ENCODE peak calls at places on chromosomes 7 and 10, in six cellular contexts. H is HS-27A; I is stimulated activated CD8-positive, alpha-beta memory T cell treated with anti-CD3 and anti-CD28 coated beads, Interleukin-4, amount 100 ng/mL, for 24 hours; U is thoracic aorta; P is neural progenitor cell; V is T-cell. S is an unnamed sample.

GRCh38 chr10:484925-485661 is 204.4 kb downstream of the DIP2C start:
- DNase-seq in H (no peak), I (no peak), U (no peak), P (no peak), V (peak), S (peak)

GRCh38 chr10:12308976-12309375 is 40.4 kb upstream of the CAMK1D start:
- DNase-seq in H (no peak), I (no peak), U (no peak), P (no peak), V (no peak), S (no peak)

GRCh38 chr7:141012696-141013344 is 1.9 kb downstream of the MRPS33 start:
- DNase-seq in H (no peak), I (no peak), U (no peak), P (no peak), V (no peak), S (no peak)

GRCh38 chr7:35605760-35606159 is 89.2 kb downstream of the HERPUD2 start:
- DNase-seq in H (no peak), I (no peak), U (no peak), P (no peak), V (no peak), S (no peak)

GRCh38 chr10:68561804-68562649 is 1.9 kb downstream of the TET1 start:
- DNase-seq in H (no peak), I (no peak), U (no peak), P (peak), V (no peak), S (no peak)

GRCh38 chr7:113289140-113289740 is 170.9 kb upstream of the SMIM30 start:
- DNase-seq in H (no peak), I (no peak), U (no peak), P (peak), V (no peak), S (no peak)

GRCh38 chr10:35331894-35332640 is 4.2 kb upstream of the CCNY start:
- DNase-seq in H (no peak), I (no peak), U (no peak), P (no peak), V (no peak), S (no peak)

GRCh38 chr10:129658673-129659072 is 191.6 kb downstream of the MGMT start:
- DNase-seq in H (no peak), I (no peak), U (no peak), P (peak), V (no peak), S (no peak)

GRCh38 chr7:150631866-150632864 is at the start of gene GIMAP6:
- DNase-seq in H (no peak), I (no peak), U (no peak), P (no peak), V (peak), S (no peak)

GRCh38 chr10:5762531-5762930 is 50.7 kb downstream of the GDI2 start:
- DNase-seq in H (no peak), I (no peak), U (no peak), P (no peak), V (no peak), S (no peak)

GRCh38 chr7:103632972-103633371 is 187.0 kb upstream of the SLC26A5 start:
- DNase-seq in H (no peak), I (no peak), U (no peak), P (no peak), V (no peak), S (no peak)

GRCh38 chr10:110118891-110119621 is 88.3 kb upstream of the MXI1 start:
- DNase-seq in H (no peak), I (no peak), U (no peak), P (no peak), V (no peak), S (no peak)

GRCh38 chr10:36148207-36148606 is 506.1 kb upstream of the FZD8 start:
- DNase-seq in H (no peak), I (no peak), U (no peak), P (no peak), V (no peak), S (no peak)

GRCh38 chr7:144037414-144038096 is 11.2 kb upstream of the OR2A5 start:
- DNase-seq in H (no peak), I (no peak), U (no peak), P (no peak), V (no peak), S (no peak)

GRCh38 chr7:37149019-37149814 is 299.4 kb downstream of the ELMO1 start:
- DNase-seq in H (no peak), I (no peak), U (no peak), P (no peak), V (no peak), S (no peak)

GRCh38 chr10:129462257-129462795 is 4.7 kb upstream of the MGMT start:
- DNase-seq in H (no peak), I (no peak), U (no peak), P (no peak), V (no peak), S (no peak)

GRCh38 chr10:90885176-90885575 is 13.4 kb downstream of the RPP30 start:
- DNase-seq in H (no peak), I (no peak), U (no peak), P (no peak), V (no peak), S (no peak)

GRCh38 chr10:116866987-116867595 is 17.8 kb downstream of the ENO4 start:
- DNase-seq in H (no peak), I (no peak), U (no peak), P (no peak), V (no peak), S (no peak)

GRCh38 chr7:115097175-115097671 is 175.3 kb downstream of the MDFIC start:
- DNase-seq in H (peak), I (no peak), U (no peak), P (no peak), V (no peak), S (no peak)

GRCh38 chr7:36303202-36304098 is 86.2 kb upstream of the ANLN start:
- DNase-seq in H (peak), I (no peak), U (peak), P (peak), V (no peak), S (no peak)

GRCh38 chr7:153934629-153935028 is 117.6 kb upstream of the DPP6 start:
- DNase-seq in H (no peak), I (no peak), U (no peak), P (no peak), V (no peak), S (no peak)

GRCh38 chr10:73460897-73461296 is 27.5 kb upstream of the MSS51 start:
- DNase-seq in H (no peak), I (no peak), U (no peak), P (no peak), V (no peak), S (no peak)

GRCh38 chr10:91198781-91199180 is 21.7 kb upstream of the PCGF5 start:
- DNase-seq in H (no peak), I (no peak), U (no peak), P (no peak), V (no peak), S (no peak)

GRCh38 chr10:91290607-91291006 is 70.1 kb downstream of the PCGF5 start:
- DNase-seq in H (no peak), I (no peak), U (no peak), P (no peak), V (no peak), S (no peak)

GRCh38 chr7:125033506-125033905 is 103.9 kb upstream of the POT1 start:
- DNase-seq in H (no peak), I (no peak), U (no peak), P (no peak), V (no peak), S (no peak)

GRCh38 chr10:128926693-128927092 is 540.3 kb upstream of the MGMT start:
- DNase-seq in H (no peak), I (no peak), U (no peak), P (no peak), V (no peak), S (no peak)

GRCh38 chr10:23081156-23081833 is 14.1 kb upstream of the MSRB2 start:
- DNase-seq in H (no peak), I (no peak), U (no peak), P (no peak), V (no peak), S (no peak)

GRCh38 chr7:101816499-101817030 is 861 bp upstream of the CUX1 start:
- DNase-seq in H (no peak), I (no peak), U (no peak), P (peak), V (no peak), S (no peak)

GRCh38 chr7:103075337-103075918 is 488 bp downstream of the ARMC10 start:
- DNase-seq in H (no peak), I (peak), U (peak), P (peak), V (peak), S (peak)

GRCh38 chr7:46654546-46655443 is 733.7 kb upstream of the IGFBP3 start:
- DNase-seq in H (no peak), I (no peak), U (no peak), P (no peak), V (no peak), S (no peak)

GRCh38 chr10:72932259-72933015 is 22.2 kb downstream of the PLA2G12B start:
- DNase-seq in H (no peak), I (no peak), U (no peak), P (no peak), V (no peak), S (no peak)

S was measured in effector CD8-positive, alpha-beta T cell.